ENCODE peak calls at places on chromosomes 6 and 20, in ten cellular contexts. H is colonic mucosa, B is lower lobe of right lung, E is WERI-Rb-1, L is SJSA1, Z is right atrium auricular region, R is epithelial cell of esophagus, V is hepatocyte, O is aorta, T is mesendoderm. J is an unnamed sample.

GRCh38 chr6:37992749-37993148 is 173.2 kb downstream of the ZFAND3 start:
- DNase-seq in H (no peak), O (no peak), V (no peak), B (no peak), E (no peak), R (no peak), T (no peak), Z (no peak), L (no peak), J (no peak)

GRCh38 chr6:93036835-93037234 is 382.5 kb downstream of the EPHA7 start:
- DNase-seq in V (peak), R (peak), L (no peak), B (no peak), O (no peak), H (no peak), T (peak), Z (no peak), E (no peak), J (no peak)

GRCh38 chr20:26163890-26164289 is 467.2 kb upstream of the ZNF337 start:
- DNase-seq in H (no peak), O (no peak), B (no peak), V (peak), E (no peak), L (peak), Z (no peak), T (peak), R (peak), J (no peak)

GRCh38 chr6:53828971-53829697 is 34.3 kb downstream of the LRRC1 start:
- DNase-seq in Z (no peak), O (no peak), H (no peak), L (no peak), V (no peak), E (no peak), B (no peak), R (no peak), T (no peak), J (no peak)

GRCh38 chr6:34535646-34536045 is 20.5 kb downstream of the SPDEF start:
- DNase-seq in E (no peak), V (no peak), B (no peak), H (no peak), Z (no peak), T (no peak), R (no peak), L (no peak), O (no peak), J (no peak)

GRCh38 chr6:54516331-54516730 is 208.1 kb downstream of the TINAG start:
- DNase-seq in H (no peak), R (no peak), B (no peak), V (no peak), E (no peak), Z (no peak), L (no peak), O (no peak), T (no peak), J (no peak)

GRCh38 chr6:5256952-5257351 is 3.8 kb downstream of the LYRM4 start:
- DNase-seq in B (no peak), H (no peak), L (no peak), E (no peak), V (no peak), O (no peak), R (no peak), Z (no peak), T (no peak), J (no peak)

GRCh38 chr6:140779341-140779740 is 1353.4 kb upstream of the GJE1 start:
- DNase-seq in L (no peak), O (no peak), R (peak), Z (no peak), B (no peak), T (no peak), E (no peak), V (no peak), H (no peak), J (no peak)

GRCh38 chr20:4795394-4795793 is 73.7 kb downstream of the PRND start:
- DNase-seq in H (no peak), B (no peak), R (peak), T (peak), Z (peak), O (peak), E (no peak), L (peak), V (no peak), J (no peak)

GRCh38 chr6:111972714-111973678 is 80.9 kb upstream of the CCN6 start:
- DNase-seq in E (peak), O (peak), T (peak), R (peak), V (peak), B (no peak), L (peak), Z (peak), H (no peak), J (no peak)

GRCh38 chr6:111971866-111972532 is 81.9 kb upstream of the CCN6 start:
- DNase-seq in B (no peak), V (no peak), O (no peak), H (no peak), R (no peak), Z (no peak), E (no peak), T (no peak), L (no peak), J (no peak)

GRCh38 chr6:111975501-111975900 is 78.4 kb upstream of the CCN6 start:
- DNase-seq in L (no peak), T (no peak), B (no peak), Z (no peak), O (no peak), E (no peak), V (no peak), R (no peak), H (no peak), J (no peak)

GRCh38 chr6:111976169-111976568 is 77.7 kb upstream of the CCN6 start:
- DNase-seq in L (no peak), E (no peak), B (no peak), T (no peak), Z (no peak), O (no peak), R (no peak), V (no peak), H (no peak), J (no peak)

DNA sequence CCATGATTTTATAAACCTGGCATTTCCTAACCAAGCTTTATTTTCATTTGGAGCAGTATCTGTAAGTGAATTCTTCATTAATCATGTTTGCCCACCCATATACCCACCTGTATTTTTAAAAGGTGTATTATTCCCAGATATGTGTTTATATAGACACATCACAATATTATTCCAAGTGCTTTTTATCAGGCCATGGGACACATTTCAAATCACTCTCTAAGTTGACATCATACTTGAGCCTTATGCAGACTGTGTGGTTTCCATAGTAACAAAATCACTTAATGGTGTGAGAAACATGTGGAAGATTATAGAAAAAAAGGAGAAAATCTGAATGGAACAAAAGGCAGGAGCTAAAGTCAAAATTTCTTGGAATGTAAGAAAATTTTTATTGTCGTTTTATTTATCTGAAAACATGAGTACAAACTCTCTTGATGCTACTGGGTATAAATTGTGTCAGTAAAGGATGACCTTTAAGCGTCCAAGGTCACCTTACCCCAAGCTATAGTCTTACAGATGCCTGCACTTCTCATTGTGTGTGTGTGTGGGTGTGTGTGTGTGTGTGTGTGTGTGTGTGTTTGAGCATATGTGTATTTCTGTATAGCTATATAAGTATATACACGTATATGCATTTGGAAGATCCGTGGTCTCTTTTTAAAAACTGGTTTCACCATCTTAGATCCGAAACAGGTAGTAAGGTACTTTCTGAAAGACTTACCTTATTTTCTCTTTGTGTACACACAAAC is 79.8 kb upstream of the CCN6 start:
- DNase-seq in R (no peak), O (no peak), L (no peak), V (no peak), E (no peak), Z (no peak), H (no peak), B (no peak), T (no peak), J (no peak)
- H3K4me3 ChIP-seq in R (no peak), O (no peak), L (peak), V (no peak), E (no peak), Z (no peak), H (no peak), B (no peak), T (no peak), J (no peak)

GRCh38 chr6:15504040-15504491 is 158.8 kb downstream of the DTNBP1 start:
- DNase-seq in H (no peak), L (no peak), T (no peak), B (no peak), O (no peak), R (no peak), Z (peak), V (no peak), E (no peak), J (no peak)
- H3K4me3 ChIP-seq in H (no peak), L (no peak), T (no peak), B (peak), O (no peak), R (no peak), Z (no peak), V (no peak), E (no peak), J (no peak)

DNA sequence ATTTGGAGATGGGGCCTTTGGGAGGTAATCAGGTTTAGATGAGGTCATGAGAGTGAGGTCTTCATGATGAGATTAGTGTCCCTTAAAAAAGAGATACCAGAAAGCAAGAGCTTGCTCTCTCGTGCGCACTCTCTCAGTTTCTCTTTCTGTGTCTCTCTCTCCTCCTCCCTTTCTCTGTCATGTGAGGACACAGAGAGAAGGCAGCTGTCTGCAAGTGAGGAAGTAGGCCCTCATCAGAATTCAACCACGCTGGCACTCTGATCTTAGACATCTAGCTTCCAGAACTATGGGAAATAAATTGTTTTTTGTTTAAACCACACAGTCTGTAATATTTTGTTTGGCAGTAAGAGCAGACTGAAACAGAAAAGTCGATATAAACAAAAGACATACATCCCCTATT is 180.5 kb downstream of the IBTK start:
- DNase-seq in B (no peak), Z (no peak), L (no peak), V (no peak), R (no peak), T (no peak), E (no peak), O (no peak), H (no peak), J (peak)
- H3K4me3 ChIP-seq in B (no peak), Z (no peak), L (no peak), V (no peak), R (no peak), T (no peak), E (no peak), O (no peak), H (no peak), J (no peak)

DNA sequence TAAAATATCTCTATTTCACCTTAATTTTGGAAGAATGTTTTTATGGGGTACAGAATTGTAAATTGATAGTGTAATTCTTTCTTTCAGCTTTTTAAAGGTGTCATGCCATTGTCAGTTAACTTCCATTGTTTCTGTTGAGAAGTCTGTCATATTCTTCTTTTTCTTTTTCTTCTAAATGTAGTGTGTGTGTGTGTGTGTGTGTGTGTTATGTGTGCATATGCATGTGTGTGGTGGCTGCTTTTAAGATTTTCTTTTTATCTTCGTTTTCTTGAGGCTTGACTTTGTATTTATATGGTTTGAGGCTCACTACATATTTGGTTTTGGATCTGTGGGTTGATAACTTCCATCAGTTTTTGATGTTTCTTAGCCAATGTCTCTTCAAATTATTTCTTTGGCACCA is 176.5 kb downstream of the OGFRL1 start:
- DNase-seq in R (no peak), T (no peak), V (no peak), B (no peak), Z (no peak), O (no peak), E (no peak), H (no peak), L (no peak), J (no peak)
- H3K4me3 ChIP-seq in R (no peak), T (no peak), V (no peak), B (no peak), Z (no peak), O (no peak), E (no peak), H (no peak), L (no peak), J (no peak)

GRCh38 chr20:46308258-46309157 is at the start of gene CDH22:
- DNase-seq in H (no peak), B (peak), O (peak), T (peak), E (peak), Z (no peak), V (peak), L (no peak), R (peak), J (no peak)
- H3K4me3 ChIP-seq in H (peak), B (peak), O (peak), T (peak), E (peak), Z (peak), V (peak), L (peak), R (no peak), J (no peak)

DNA sequence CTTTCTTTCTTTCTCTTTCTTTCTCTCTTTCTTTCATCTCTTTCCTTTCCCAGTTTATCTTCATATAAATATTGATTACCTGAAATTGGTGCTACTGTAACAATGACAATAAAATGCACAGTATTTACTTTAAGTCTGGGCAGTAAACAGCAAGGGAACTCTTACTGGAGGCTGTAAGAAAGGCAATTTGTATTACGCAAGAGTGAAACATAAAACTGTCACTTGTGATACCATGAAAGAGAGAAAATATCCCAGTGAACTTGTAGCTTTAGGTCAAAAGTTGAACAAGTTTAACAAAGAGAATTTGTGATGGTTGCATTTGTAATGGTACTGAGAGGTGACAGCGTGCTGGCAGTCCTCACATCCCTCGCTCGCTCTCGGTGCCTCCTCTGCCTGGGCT is 80.0 kb downstream of the EYS start:
- DNase-seq in O (no peak), E (no peak), H (no peak), Z (no peak), R (no peak), B (no peak), V (no peak), L (no peak), T (no peak), J (no peak)
- H3K4me3 ChIP-seq in O (no peak), E (no peak), H (no peak), Z (no peak), R (no peak), B (no peak), V (no peak), L (no peak), T (no peak), J (no peak)

DNA sequence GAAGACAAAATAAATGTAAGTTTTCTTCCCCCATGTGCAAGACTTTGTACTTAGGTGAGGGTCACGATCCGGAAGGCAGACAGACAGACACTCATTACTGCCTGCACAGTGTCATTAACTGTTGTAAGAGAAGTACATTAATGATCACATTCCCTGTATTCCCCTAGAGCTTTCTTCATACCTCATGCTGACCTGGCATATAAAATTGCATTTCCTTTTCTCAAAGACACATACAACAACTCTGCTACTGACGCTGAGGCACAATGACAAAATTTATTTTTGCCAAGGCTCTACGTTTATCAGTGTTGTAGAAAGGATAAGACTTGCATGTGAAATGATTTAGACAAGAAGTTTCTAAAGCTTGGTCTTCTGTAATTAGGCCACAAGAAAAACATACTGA is 3.0 kb upstream of the SYCP2 start:
- DNase-seq in R (no peak), Z (no peak), B (no peak), V (no peak), O (no peak), L (no peak), H (no peak), E (no peak), T (no peak), J (no peak)
- H3K4me3 ChIP-seq in R (no peak), Z (no peak), B (no peak), V (no peak), O (no peak), L (no peak), H (no peak), E (no peak), T (no peak), J (no peak)

DNA sequence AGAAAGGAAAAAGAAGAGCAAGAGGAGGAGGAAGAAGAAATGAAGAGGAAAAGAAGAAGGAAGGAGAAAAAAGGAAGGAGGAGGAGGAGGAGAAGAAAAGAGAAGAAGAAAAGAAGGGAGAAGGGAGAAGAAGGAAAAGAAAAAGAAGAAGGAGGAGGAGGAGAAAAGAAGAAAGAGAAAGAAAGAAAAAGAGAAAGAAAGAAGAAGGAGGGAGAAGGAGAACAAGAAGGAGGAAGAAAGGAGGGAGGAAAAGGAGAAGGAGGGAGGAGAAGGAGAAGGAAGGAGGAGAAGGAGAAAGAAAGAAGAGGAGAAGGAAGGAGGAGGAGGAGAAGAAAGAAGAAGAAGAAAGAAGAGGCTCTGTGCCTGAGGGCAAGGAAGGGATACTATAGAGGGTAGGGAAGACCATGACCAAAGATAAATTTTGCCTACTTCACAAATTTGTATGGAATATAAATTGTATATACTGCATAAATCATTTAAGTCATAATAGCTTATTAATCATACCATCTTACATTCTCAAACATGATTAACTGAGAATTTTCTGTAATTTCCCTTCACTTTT is 55.7 kb downstream of the SESN1 start:
- DNase-seq in L (no peak), H (no peak), O (no peak), E (no peak), R (no peak), V (no peak), Z (no peak), B (no peak), T (no peak), J (no peak)
- H3K4me3 ChIP-seq in L (no peak), H (no peak), O (no peak), E (no peak), R (no peak), V (no peak), Z (no peak), B (no peak), T (no peak), J (no peak)

GRCh38 chr6:163723759-163724158 is 309.2 kb downstream of the QKI start:
- DNase-seq in E (no peak), R (no peak), O (no peak), B (no peak), L (no peak), Z (no peak), H (no peak), V (no peak), T (no peak), J (no peak)

GRCh38 chr6:163721435-163721834 is 306.9 kb downstream of the QKI start:
- DNase-seq in H (no peak), R (no peak), Z (no peak), B (no peak), O (no peak), L (no peak), V (no peak), T (no peak), E (no peak), J (no peak)

GRCh38 chr6:163720460-163721235 is 306.1 kb downstream of the QKI start:
- DNase-seq in E (no peak), H (no peak), T (no peak), Z (no peak), R (no peak), B (no peak), L (no peak), V (no peak), O (no peak), J (no peak)

GRCh38 chr6:163724196-163724595 is 309.7 kb downstream of the QKI start:
- DNase-seq in T (no peak), O (no peak), Z (no peak), L (no peak), V (no peak), H (no peak), B (no peak), E (no peak), R (no peak), J (no peak)

GRCh38 chr6:163722293-163722692 is 307.8 kb downstream of the QKI start:
- DNase-seq in E (no peak), H (no peak), T (no peak), Z (no peak), B (no peak), L (no peak), O (no peak), V (no peak), R (no peak), J (no peak)
- H3K4me3 ChIP-seq in E (no peak), H (no peak), T (no peak), Z (no peak), B (no peak), L (no peak), O (no peak), V (no peak), R (no peak), J (no peak)

GRCh38 chr6:28478518-28478917 is 35.2 kb upstream of the ZSCAN23 start:
- DNase-seq in H (no peak), E (no peak), L (no peak), V (no peak), Z (no peak), O (no peak), R (no peak), B (no peak), T (no peak), J (no peak)

GRCh38 chr6:28480253-28480932 is 35.2 kb downstream of the GPX6 start:
- DNase-seq in R (no peak), O (no peak), E (no peak), V (no peak), H (no peak), Z (no peak), T (no peak), B (no peak), L (no peak), J (no peak)

DNA sequence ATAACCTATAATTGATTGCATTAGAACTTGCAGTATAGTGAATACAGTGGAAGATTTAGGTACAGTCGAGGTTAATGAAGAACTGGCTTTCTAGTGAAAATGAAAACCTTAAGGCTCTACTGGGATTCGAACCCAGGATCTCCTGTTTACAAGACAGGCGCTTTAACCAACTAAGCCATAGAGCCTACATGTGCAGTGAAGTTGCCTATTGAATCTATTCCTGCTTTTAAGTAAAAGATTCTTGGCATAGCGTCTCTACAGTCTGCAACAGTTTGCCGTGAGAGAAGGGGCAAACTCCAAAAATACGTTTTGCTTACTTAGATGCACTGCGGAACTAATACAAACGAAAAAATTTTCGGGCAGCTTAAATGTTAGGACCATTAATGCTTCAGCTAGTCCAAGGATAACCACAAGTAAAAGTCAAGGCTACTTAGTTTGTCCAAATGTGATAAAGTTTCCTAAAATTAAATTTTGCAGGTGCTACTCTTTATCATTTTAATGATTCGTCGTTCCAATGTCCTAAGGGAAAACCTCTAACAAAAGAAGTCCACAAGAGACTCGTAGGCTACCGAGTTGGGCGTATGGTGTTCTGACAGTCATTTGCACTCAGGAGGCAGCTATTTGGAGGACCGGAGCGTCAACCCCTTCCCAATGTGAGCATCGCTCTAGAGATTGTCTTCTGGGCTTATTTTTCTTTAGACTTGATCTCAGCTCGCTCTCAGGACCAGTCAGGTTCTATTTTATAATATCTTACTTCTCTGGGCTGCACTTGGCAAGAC is 31.3 kb upstream of the ZSCAN23 start:
- DNase-seq in Z (no peak), B (no peak), E (no peak), R (peak), T (peak), V (peak), L (peak), H (peak), O (no peak), J (peak)
- H3K4me3 ChIP-seq in Z (no peak), B (no peak), E (no peak), R (peak), T (peak), V (peak), L (peak), H (no peak), O (no peak), J (peak)